ENCODE peak calls at places on chromosomes 2 and 18, in four cellular contexts. N is CD4-positive, alpha-beta T cell; G is HFFc6; J is suprapubic skin. S is an unnamed sample.

GRCh38 chr2:45607701-45608100 is 3.4 kb downstream of the SRBD1 start:
- DNase-seq in N (no peak), G (peak; percentile 29), J (no peak), S (no peak)

GRCh38 chr2:65386340-65386739 is 46.1 kb downstream of the SPRED2 start:
- DNase-seq in N (no peak), G (no peak), J (no peak), S (no peak)

GRCh38 chr2:48043746-48044145 is 137.4 kb upstream of the FBXO11 start:
- DNase-seq in N (no peak), G (no peak), J (no peak), S (no peak)

GRCh38 chr2:239544846-239545465 is 144.1 kb upstream of the HDAC4 start:
- DNase-seq in N (no peak), G (no peak), J (no peak), S (no peak)

GRCh38 chr2:128027278-128027800 is 520 bp downstream of the SAP130 start:
- DNase-seq in N (peak; percentile 99), G (peak; percentile 99), J (peak; percentile 100), S (peak; percentile 99)

GRCh38 chr2:44951714-44952113 is 10.2 kb downstream of the SIX3 start:
- DNase-seq in N (no peak), G (no peak), J (no peak), S (peak; percentile 4)

GRCh38 chr2:25537526-25537925 is 135.9 kb downstream of the DTNB start:
- DNase-seq in N (no peak), G (no peak), J (no peak), S (no peak)

GRCh38 chr2:86468162-86469033 is 27.2 kb downstream of the KDM3A start:
- DNase-seq in N (no peak), G (no peak), J (no peak), S (no peak)

GRCh38 chr2:48065096-48065495 is 158.8 kb upstream of the FBXO11 start:
- DNase-seq in N (no peak), G (no peak), J (no peak), S (no peak)

GRCh38 chr2:152647417-152648010 is 69.7 kb downstream of the PRPF40A start:
- DNase-seq in N (no peak), G (no peak), J (peak; percentile 71), S (no peak)

GRCh38 chr2:110866496-110866895 is 134.1 kb downstream of the ACOXL start:
- DNase-seq in N (no peak), G (no peak), J (no peak), S (no peak)

GRCh38 chr18:71250191-71250590 is 961.3 kb downstream of the SOCS6 start:
- DNase-seq in N (no peak), G (no peak), J (no peak), S (no peak)

GRCh38 chr2:118911166-118911565 is 30.8 kb upstream of the MARCO start:
- DNase-seq in N (no peak), G (no peak), J (no peak), S (no peak)

GRCh38 chr2:120737802-120738516 is 2.3 kb downstream of the GLI2 start:
- DNase-seq in N (no peak), G (no peak), J (no peak), S (no peak)

GRCh38 chr2:163213699-163214098 is 375.1 kb upstream of the KCNH7 start:
- DNase-seq in N (no peak), G (no peak), J (no peak), S (no peak)

GRCh38 chr2:67240507-67240906 is 156.6 kb upstream of the ETAA1 start:
- DNase-seq in N (no peak), G (peak; percentile 5), J (no peak), S (no peak)

GRCh38 chr2:147628971-147629421 is 215.8 kb upstream of the ACVR2A start:
- DNase-seq in N (no peak), G (no peak), J (no peak), S (no peak)

GRCh38 chr2:176891105-176891504 is 321.5 kb upstream of the HNRNPA3 start:
- DNase-seq in N (no peak), G (no peak), J (no peak), S (no peak)

GRCh38 chr2:240963376-240964220 is 34.8 kb upstream of the SNED1 start:
- DNase-seq in N (no peak), G (no peak), J (no peak), S (peak; percentile 43)

GRCh38 chr18:51980101-51980500 is 359.9 kb upstream of the DCC start:
- DNase-seq in N (no peak), G (no peak), J (no peak), S (no peak)

GRCh38 chr2:235511187-235511661 is 17.4 kb downstream of the AGAP1 start:
- DNase-seq in N (no peak), G (peak; percentile 88), J (no peak), S (no peak)

DNA sequence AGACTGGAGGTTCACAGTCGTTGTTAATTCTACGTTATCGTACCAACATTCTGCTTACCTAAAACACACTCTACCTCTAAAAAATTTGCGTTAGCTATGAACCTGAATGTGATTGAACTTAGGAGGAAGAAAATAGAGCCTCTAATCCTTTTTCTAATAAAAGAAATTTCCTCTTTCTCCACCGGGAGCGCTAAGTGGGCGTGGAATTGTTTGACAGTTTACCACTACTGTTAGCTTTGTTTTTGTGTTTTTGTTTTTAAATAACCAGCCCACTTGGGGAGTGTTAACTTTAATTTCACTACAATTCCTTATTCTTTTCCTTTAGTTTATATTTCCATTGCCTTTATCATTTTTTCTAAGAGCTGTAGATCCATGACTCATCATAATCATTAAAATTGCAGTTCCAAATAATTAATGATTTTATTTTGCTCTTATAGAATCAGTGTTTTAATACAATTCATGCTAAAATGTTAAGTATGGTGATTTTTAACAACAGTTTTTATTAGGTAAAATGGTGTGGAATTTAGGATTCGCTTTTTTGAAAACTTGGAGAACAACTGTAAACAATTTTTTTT is 55.0 kb upstream of the ITM2C start:
- DNase-seq in N (no peak), G (no peak), J (no peak), S (no peak)
- TF ChIP-seq CTCF in N (peak; percentile 31), G (peak; percentile 70), J (no peak), S (no peak)

GRCh38 chr18:80022613-80023012 is 11.6 kb upstream of the RBFA start:
- DNase-seq in N (no peak), G (no peak), J (no peak), S (no peak)

GRCh38 chr18:80026363-80026762 is 7.9 kb upstream of the RBFA start:
- DNase-seq in N (no peak), G (no peak), J (no peak), S (no peak)

DNA sequence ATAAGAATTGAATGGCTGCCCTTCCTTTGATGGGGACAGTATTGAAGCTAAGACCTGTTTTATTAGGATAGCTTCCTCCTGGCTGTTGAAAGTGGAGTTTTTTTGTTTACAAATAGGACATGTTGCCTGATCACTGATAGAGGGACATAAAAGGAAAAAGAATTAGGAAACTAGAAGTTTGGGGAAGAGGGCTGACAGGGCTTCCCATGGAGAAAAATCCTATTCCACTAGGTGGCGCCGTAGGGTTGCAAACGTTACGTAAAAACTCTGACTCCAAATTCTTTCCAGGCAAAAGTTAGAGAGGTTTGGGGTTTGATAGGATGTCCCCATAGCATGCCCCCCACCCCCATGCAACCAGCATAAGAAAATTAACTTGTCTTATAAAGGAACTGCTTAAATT is 11.1 kb upstream of the RBFA start:
- DNase-seq in N (no peak), G (no peak), J (no peak), S (no peak)
- TF ChIP-seq CTCF in N (no peak), G (peak; percentile 72), J (no peak), S (peak; percentile 66)

GRCh38 chr2:181430406-181431199 is 26.6 kb upstream of the ITGA4 start:
- DNase-seq in N (no peak), G (peak; percentile 1), J (no peak), S (no peak)
- TF ChIP-seq CTCF in N (peak; percentile 29), G (peak; percentile 78), J (no peak), S (peak; percentile 54)

GRCh38 chr2:162156149-162156548 is 4.1 kb upstream of the GCG start:
- DNase-seq in N (no peak), G (no peak), J (no peak), S (no peak)

GRCh38 chr2:162152147-162152546 is at the start of gene GCG:
- DNase-seq in N (no peak), G (no peak), J (no peak), S (no peak)

GRCh38 chr2:162155093-162155492 is 3.0 kb upstream of the GCG start:
- DNase-seq in N (no peak), G (no peak), J (no peak), S (no peak)

GRCh38 chr2:162149940-162150339 is 2.1 kb downstream of the GCG start:
- DNase-seq in N (no peak), G (no peak), J (no peak), S (no peak)

DNA sequence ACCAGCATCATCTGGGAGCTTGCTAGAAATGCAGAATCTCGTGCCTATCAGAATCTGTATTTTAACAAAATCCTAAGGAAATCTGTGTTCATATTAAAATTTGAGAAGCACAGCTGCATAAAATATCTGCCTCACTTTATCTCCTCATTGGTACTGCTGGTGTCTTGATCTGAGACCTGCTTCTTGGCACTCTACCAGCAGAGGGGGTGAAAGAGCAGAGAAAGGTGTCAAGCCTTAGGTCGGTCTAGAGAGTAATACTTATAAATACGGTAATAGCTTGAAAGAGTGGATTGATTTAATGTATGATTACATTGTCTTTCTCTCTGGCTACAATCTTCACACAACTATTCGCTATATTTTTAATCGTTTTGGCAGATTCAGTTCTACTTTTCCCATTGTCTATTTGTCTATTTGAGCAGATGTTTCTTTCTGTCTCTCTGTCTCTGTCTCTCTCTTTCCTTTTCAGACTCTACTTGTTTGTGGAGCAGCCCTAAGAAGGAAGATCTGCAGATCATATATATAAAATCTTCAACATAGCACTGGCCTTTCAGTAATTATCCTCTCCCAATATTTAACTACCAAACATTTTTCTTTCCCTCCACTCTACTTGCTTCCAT is 1.7 kb upstream of the GCG start:
- DNase-seq in N (peak; percentile 35), G (peak; percentile 42), J (peak; percentile 62), S (no peak)
- TF ChIP-seq CTCF in N (peak; percentile 80), G (peak; percentile 77), J (peak; percentile 34), S (peak; percentile 83)

GRCh38 chr2:172864182-172864581 is 128.5 kb downstream of the RAPGEF4 start:
- DNase-seq in N (peak; percentile 10), G (no peak), J (no peak), S (no peak)

GRCh38 chr2:172862077-172862476 is 126.4 kb downstream of the RAPGEF4 start:
- DNase-seq in N (no peak), G (no peak), J (no peak), S (no peak)

GRCh38 chr2:172861632-172862031 is 126.0 kb downstream of the RAPGEF4 start:
- DNase-seq in N (no peak), G (no peak), J (no peak), S (no peak)

GRCh38 chr2:172863341-172863740 is 127.7 kb downstream of the RAPGEF4 start:
- DNase-seq in N (no peak), G (no peak), J (no peak), S (no peak)

GRCh38 chr2:172865422-172865821 is 129.8 kb downstream of the RAPGEF4 start:
- DNase-seq in N (no peak), G (peak; percentile 6), J (no peak), S (no peak)
- TF ChIP-seq CTCF in N (no peak), G (peak; percentile 77), J (no peak), S (no peak)